ENCODE peak calls at places on chromosomes 5 and 9, in five cellular contexts. F, K, Y, E and Q are unnamed samples.

GRCh38 chr5:97496037-97496436 is 313.0 kb upstream of the RIOK2 start:
- DNase-seq in F (no peak), K (no peak), Y (no peak), E (no peak), Q (no peak)

GRCh38 chr5:5671823-5672222 is 249.3 kb downstream of the ICE1 start:
- DNase-seq in F (no peak), K (no peak), Y (no peak), E (no peak), Q (no peak)

GRCh38 chr5:176806137-176806536 is 4.2 kb upstream of the UNC5A start:
- DNase-seq in F (no peak), K (peak; percentile 19), Y (no peak), E (no peak), Q (no peak)

GRCh38 chr9:135130266-135130976 is 43.0 kb downstream of the OLFM1 start:
- DNase-seq in F (no peak), K (peak; percentile 4), Y (no peak), E (no peak), Q (no peak)

GRCh38 chr5:126339215-126339805 is 83.9 kb upstream of the GRAMD2B start:
- DNase-seq in F (no peak), K (peak; percentile 54), Y (no peak), E (no peak), Q (no peak)

GRCh38 chr9:98318834-98319478 is 63.5 kb upstream of the TBC1D2 start:
- DNase-seq in F (no peak), K (peak; percentile 65), Y (no peak), E (no peak), Q (no peak)

GRCh38 chr9:97570899-97571298 is 62.3 kb downstream of the TSTD2 start:
- DNase-seq in F (no peak), K (no peak), Y (peak; percentile 83), E (no peak), Q (peak; percentile 62)

GRCh38 chr5:26932238-26932637 is 106.1 kb downstream of the CDH9 start:
- DNase-seq in F (no peak), K (no peak), Y (no peak), E (no peak), Q (no peak)

GRCh38 chr9:94805585-94805984 is 79.1 kb downstream of the AOPEP start:
- DNase-seq in F (no peak), K (peak; percentile 98), Y (no peak), E (no peak), Q (no peak)

GRCh38 chr5:80937591-80937990 is 22.6 kb upstream of the RASGRF2 start:
- DNase-seq in F (no peak), K (peak; percentile 27), Y (no peak), E (no peak), Q (no peak)

GRCh38 chr9:92707530-92707929 is 37.6 kb upstream of the IPPK start:
- DNase-seq in F (no peak), K (peak; percentile 34), Y (no peak), E (no peak), Q (no peak)

GRCh38 chr5:88666761-88667186 is 216.2 kb downstream of the MEF2C start:
- DNase-seq in F (no peak), K (peak; percentile 83), Y (no peak), E (no peak), Q (no peak)

GRCh38 chr9:77952641-77953341 is 78.8 kb downstream of the GNAQ start:
- DNase-seq in F (no peak), K (peak; percentile 48), Y (no peak), E (no peak), Q (no peak)

GRCh38 chr5:35938518-35939227 is at the start of gene CAPSL:
- DNase-seq in F (no peak), K (peak; percentile 69), Y (peak; percentile 68), E (no peak), Q (no peak)

GRCh38 chr9:130770679-130771442 is 64.2 kb upstream of the ABL1 start:
- DNase-seq in F (no peak), K (peak; percentile 59), Y (no peak), E (no peak), Q (no peak)

GRCh38 chr5:446864-447263 is 3.9 kb downstream of the EXOC3 start:
- DNase-seq in F (peak; percentile 48), K (peak; percentile 34), Y (peak; percentile 46), E (no peak), Q (peak; percentile 35)

GRCh38 chr5:55994502-55994997 is at the start of gene IL6ST:
- DNase-seq in F (no peak), K (peak; percentile 75), Y (no peak), E (no peak), Q (no peak)

GRCh38 chr5:79495311-79495710 is 18.6 kb downstream of the HOMER1 start:
- DNase-seq in F (no peak), K (peak; percentile 57), Y (no peak), E (no peak), Q (no peak)

GRCh38 chr9:71518045-71518888 is 250.0 kb downstream of the CEMIP2 start:
- DNase-seq in F (no peak), K (no peak), Y (no peak), E (no peak), Q (no peak)

GRCh38 chr9:92384373-92384772 is 20.0 kb downstream of the OGN start:
- DNase-seq in F (no peak), K (peak; percentile 77), Y (no peak), E (no peak), Q (no peak)

GRCh38 chr9:23537192-23538059 is 288.6 kb downstream of the ELAVL2 start:
- DNase-seq in F (no peak), K (no peak), Y (no peak), E (no peak), Q (no peak)

GRCh38 chr9:18694959-18695668 is 221.2 kb downstream of the ADAMTSL1 start:
- DNase-seq in F (no peak), K (no peak), Y (no peak), E (no peak), Q (no peak)

GRCh38 chr5:142246263-142246662 is 78.6 kb downstream of the SPRY4 start:
- DNase-seq in F (no peak), K (peak; percentile 91), Y (no peak), E (no peak), Q (no peak)

GRCh38 chr5:172874647-172875371 is 40.8 kb downstream of the ERGIC1 start:
- DNase-seq in F (no peak), K (no peak), Y (no peak), E (no peak), Q (no peak)

GRCh38 chr5:6576861-6577501 is 55.9 kb downstream of the NSUN2 start:
- DNase-seq in F (no peak), K (peak; percentile 61), Y (no peak), E (no peak), Q (no peak)

GRCh38 chr9:109014267-109015025 is 1.1 kb upstream of the CTNNAL1 start:
- DNase-seq in F (no peak), K (peak; percentile 70), Y (no peak), E (no peak), Q (peak; percentile 65)
- H3K4me1 ChIP-seq in F (peaks cover 25% of the 10 kb centered on the region), K (peaks cover 20% of the 10 kb centered on the region), Y (no peaks in the 10 kb centered on the region), E (peaks cover 7% of the 10 kb centered on the region), Q (peaks cover 51% of the 10 kb centered on the region)

GRCh38 chr9:116718111-116718510 is 31.0 kb downstream of the TRIM32 start:
- DNase-seq in F (no peak), K (no peak), Y (no peak), E (no peak), Q (no peak)
- H3K27ac ChIP-seq in F (no peak overlapping the region), K (no peak overlapping the region), Y (no peak overlapping the region), E (no peak overlapping the region), Q (no peak overlapping the region)

GRCh38 chr9:20316372-20316771 is 305.9 kb downstream of the MLLT3 start:
- DNase-seq in F (no peak), K (no peak), Y (no peak), E (no peak), Q (no peak)
- H3K4me1 ChIP-seq in F (peaks cover 4% of the 10 kb centered on the region), K (peaks cover 3% of the 10 kb centered on the region), Y (no peaks in the 10 kb centered on the region), E (peaks cover 43% of the 10 kb centered on the region), Q (no peaks in the 10 kb centered on the region)

GRCh38 chr9:8576741-8577140 is 777.2 kb upstream of the DMAC1 start:
- DNase-seq in F (no peak), K (no peak), Y (no peak), E (no peak), Q (no peak)
- H3K27ac ChIP-seq in F (no peak overlapping the region), K (no peak overlapping the region), Y (no peak overlapping the region), E (no peak overlapping the region), Q (no peak overlapping the region)

GRCh38 chr9:112310826-112311225 is 22.6 kb downstream of the PTBP3 start:
- DNase-seq in F (no peak), K (no peak), Y (no peak), E (no peak), Q (no peak)

GRCh38 chr9:112312139-112312538 is 21.3 kb downstream of the PTBP3 start:
- DNase-seq in F (no peak), K (no peak), Y (no peak), E (no peak), Q (no peak)

GRCh38 chr9:112311497-112311896 is 21.9 kb downstream of the PTBP3 start:
- DNase-seq in F (no peak), K (no peak), Y (no peak), E (no peak), Q (no peak)

DNA sequence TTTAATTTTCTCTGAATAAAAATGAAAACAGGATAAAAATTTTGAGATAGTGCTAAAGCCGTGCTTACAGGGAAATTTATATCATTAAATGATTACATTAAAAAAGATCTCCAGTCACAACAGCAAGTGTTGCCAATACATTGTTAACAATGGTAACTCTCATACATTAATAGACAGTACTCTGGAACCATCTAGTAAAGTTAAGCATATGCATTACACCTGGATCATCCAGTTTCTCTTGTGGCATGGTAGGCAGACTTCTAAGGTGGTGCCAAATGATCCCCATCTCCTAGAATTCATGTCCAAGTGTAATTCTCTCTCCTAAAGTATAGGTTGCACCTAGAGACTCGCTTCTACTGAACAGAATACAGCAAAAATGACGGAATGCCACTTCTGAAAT is 17.5 kb downstream of the PTBP3 start:
- DNase-seq in F (no peak), K (no peak), Y (no peak), E (no peak), Q (no peak)
- H3K4me1 ChIP-seq in F (peaks cover 11% of the 10 kb centered on the region), K (no peaks in the 10 kb centered on the region), Y (no peaks in the 10 kb centered on the region), E (peaks cover 28% of the 10 kb centered on the region), Q (peaks cover 24% of the 10 kb centered on the region)

GRCh38 chr5:112160652-112161391 is 258.3 kb downstream of the EPB41L4A start:
- DNase-seq in F (peak; percentile 95), K (peak; percentile 86), Y (peak; percentile 95), E (peak; percentile 85), Q (peak; percentile 95)

GRCh38 chr5:112165399-112165798 is 253.7 kb downstream of the EPB41L4A start:
- DNase-seq in F (no peak), K (no peak), Y (no peak), E (no peak), Q (no peak)

GRCh38 chr5:112161392-112161748 is 257.7 kb downstream of the EPB41L4A start:
- DNase-seq in F (no peak), K (no peak), Y (no peak), E (no peak), Q (no peak)

GRCh38 chr5:112165897-112166737 is 253.0 kb downstream of the EPB41L4A start:
- DNase-seq in F (no peak), K (no peak), Y (no peak), E (no peak), Q (no peak)

DNA sequence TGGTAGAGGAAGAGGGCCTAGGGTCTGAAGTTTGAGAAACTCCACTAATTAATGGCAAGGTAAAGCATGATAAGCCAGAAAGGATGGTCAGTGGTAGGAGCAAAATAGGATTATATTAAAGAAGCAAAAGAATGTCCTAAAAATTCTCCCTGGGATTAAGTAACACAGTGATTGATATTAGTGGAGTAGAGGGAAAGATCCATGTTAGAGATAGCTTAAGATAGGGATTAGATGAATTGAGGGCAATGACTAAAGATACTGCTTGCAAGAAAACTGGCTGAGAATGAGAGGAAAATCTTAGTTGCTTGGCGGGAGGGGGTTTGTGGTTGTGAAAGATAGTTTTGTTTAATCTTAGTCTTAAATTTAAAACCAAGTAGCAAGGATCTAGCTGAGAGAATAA is 255.6 kb downstream of the EPB41L4A start:
- DNase-seq in F (no peak), K (no peak), Y (no peak), E (no peak), Q (no peak)
- H3K27ac ChIP-seq in F (no peak overlapping the region), K (no peak overlapping the region), Y (no peak overlapping the region), E (no peak overlapping the region), Q (no peak overlapping the region)

GRCh38 chr9:121154782-121155181 is 46.9 kb downstream of the RAB14 start:
- DNase-seq in F (no peak), K (peak; percentile 70), Y (no peak), E (no peak), Q (no peak)
- H3K4me1 ChIP-seq in F (no peaks in the 10 kb centered on the region), K (no peaks in the 10 kb centered on the region), Y (no peaks in the 10 kb centered on the region), E (peaks cover 9% of the 10 kb centered on the region), Q (no peaks in the 10 kb centered on the region)